ENCODE peak calls at places on chromosomes 12 and 14, in seven cellular contexts. B, A, D, C, O, S and N are unnamed samples. For H3K4me1, the result is how much of the 10 kb centered on the place peaks cover.

GRCh38 chr12:57095440-57095839 is 6.5 kb downstream of the NAB2 start:
- DNase-seq in S (no peak), A (no peak), D (no peak), B (no peak), O (no peak), C (no peak), N (no peak)

GRCh38 chr14:60925286-60925685 is 55.6 kb downstream of the TRMT5 start:
- DNase-seq in B (no peak), A (no peak), S (no peak), D (no peak), O (no peak), C (no peak), N (no peak)

GRCh38 chr14:98582276-98582675 is 689.7 kb downstream of the BCL11B start:
- DNase-seq in C (no peak), O (no peak), B (no peak), S (no peak), A (no peak), D (no peak), N (no peak)

GRCh38 chr12:123115409-123116111 is 35.3 kb downstream of the PITPNM2 start:
- DNase-seq in D (peak), O (peak), S (no peak), B (peak), C (no peak), A (no peak), N (peak)

GRCh38 chr12:68137278-68137930 is 22.1 kb downstream of the IFNG start:
- DNase-seq in S (no peak), D (no peak), A (no peak), B (no peak), O (no peak), C (no peak), N (no peak)

GRCh38 chr12:126727656-126728055 is 1539.3 kb upstream of the TMEM132C start:
- DNase-seq in C (no peak), B (no peak), A (no peak), S (no peak), O (no peak), D (no peak), N (no peak)

GRCh38 chr14:42965512-42965911 is 1358.8 kb downstream of the LRFN5 start:
- DNase-seq in C (no peak), S (no peak), A (no peak), O (no peak), B (no peak), D (no peak), N (no peak)

GRCh38 chr12:26691234-26691970 is 141.6 kb downstream of the ITPR2 start:
- DNase-seq in C (no peak), S (peak), O (no peak), A (peak), D (no peak), B (no peak), N (no peak)

GRCh38 chr14:25411933-25412757 is 362.2 kb upstream of the STXBP6 start:
- DNase-seq in A (peak), O (no peak), C (no peak), S (no peak), B (no peak), D (no peak), N (peak)

GRCh38 chr14:71338153-71338552 is 430.9 kb downstream of the PCNX1 start:
- DNase-seq in B (no peak), C (no peak), A (no peak), D (no peak), O (no peak), S (no peak), N (no peak)

GRCh38 chr12:26275313-26276257 is 80.2 kb downstream of the SSPN start:
- DNase-seq in A (peak), C (no peak), B (no peak), O (no peak), D (no peak), S (no peak), N (no peak)

GRCh38 chr14:30966415-30967363 is 58.8 kb upstream of the AP4S1 start:
- DNase-seq in D (no peak), C (no peak), S (peak), B (no peak), A (peak), O (no peak), N (no peak)

GRCh38 chr12:31008241-31008711 is 65.4 kb upstream of the DDX11 start:
- DNase-seq in D (no peak), C (no peak), O (no peak), S (no peak), B (peak), A (no peak), N (no peak)

GRCh38 chr12:32854716-32855115 is 41.9 kb downstream of the PKP2 start:
- DNase-seq in B (no peak), A (no peak), S (no peak), O (no peak), D (no peak), C (no peak), N (no peak)

GRCh38 chr12:98002887-98003493 is 512.4 kb upstream of the TMPO start:
- DNase-seq in D (peak), A (peak), C (no peak), B (peak), S (peak), O (no peak), N (peak)

GRCh38 chr12:45433441-45433868 is 217.6 kb downstream of the ANO6 start:
- DNase-seq in C (no peak), A (no peak), S (no peak), D (no peak), B (no peak), O (no peak), N (no peak)

GRCh38 chr14:93939304-93940229 is 12.4 kb downstream of the FAM181A start:
- DNase-seq in O (peak), A (peak), C (peak), B (peak), D (peak), S (peak), N (peak)

GRCh38 chr12:54126696-54127537 is 61.9 kb downstream of the SMUG1 start:
- DNase-seq in D (peak), A (no peak), O (peak), B (peak), C (peak), S (no peak), N (peak)

GRCh38 chr14:101858791-101859537 is 97.5 kb downstream of the PPP2R5C start:
- DNase-seq in C (no peak), D (no peak), B (no peak), O (no peak), A (no peak), S (no peak), N (no peak)

GRCh38 chr14:60757617-60758016 is 23.1 kb downstream of the MNAT1 start:
- DNase-seq in A (no peak), B (no peak), O (no peak), S (no peak), C (no peak), D (no peak), N (no peak)

GRCh38 chr14:77372304-77372841 is 4.5 kb downstream of the TMED8 start:
- DNase-seq in A (no peak), B (no peak), O (no peak), D (no peak), S (no peak), C (no peak), N (no peak)

GRCh38 chr12:95548056-95548538 is 3.2 kb downstream of the USP44 start:
- DNase-seq in A (no peak), O (no peak), B (peak), D (peak), S (no peak), C (peak), N (peak)

GRCh38 chr12:107594995-107595394 is 90.6 kb upstream of the PWP1 start:
- DNase-seq in D (no peak), B (no peak), C (no peak), A (no peak), S (no peak), O (no peak), N (no peak)

GRCh38 chr12:42213023-42213422 is 25.0 kb downstream of the YAF2 start:
- DNase-seq in D (peak), O (peak), B (peak), C (no peak), S (no peak), A (no peak), N (no peak)

GRCh38 chr14:94306047-94306978 is 13.2 kb upstream of the SERPINA10 start:
- DNase-seq in C (no peak), A (no peak), S (no peak), D (no peak), O (no peak), B (no peak), N (no peak)

GRCh38 chr12:20946732-20947131 is 136.2 kb downstream of the SLCO1B3 start:
- DNase-seq in B (peak), A (peak), C (no peak), D (no peak), O (no peak), S (peak), N (peak)

GRCh38 chr14:34629344-34629656 is 648 bp downstream of the SNX6 start:
- DNase-seq in S (no peak), O (no peak), A (no peak), B (no peak), D (no peak), C (no peak), N (no peak)

GRCh38 chr14:38297681-38298080 is 41.8 kb upstream of the CLEC14A start:
- DNase-seq in A (no peak), D (no peak), B (no peak), O (no peak), C (no peak), S (no peak), N (no peak)

GRCh38 chr14:31380106-31380505 is 40.2 kb downstream of the HEATR5A start:
- DNase-seq in C (no peak), D (no peak), A (no peak), S (no peak), O (no peak), B (no peak), N (no peak)

GRCh38 chr12:83945871-83946270 is 966.7 kb downstream of the SLC6A15 start:
- DNase-seq in O (no peak), A (peak), D (no peak), B (no peak), S (peak), C (no peak), N (no peak)

GRCh38 chr12:130137141-130138018 is 24.9 kb upstream of the FZD10 start:
- DNase-seq in B (no peak), O (no peak), C (no peak), D (no peak), S (no peak), A (peak), N (no peak)
- H3K4me3 ChIP-seq in B (no peak), O (no peak), C (no peak), D (no peak), S (no peak), A (no peak), N (no peak)

GRCh38 chr14:105260826-105261438 is 12.6 kb downstream of the BTBD6 start:
- DNase-seq in O (no peak), B (no peak), D (no peak), A (no peak), S (no peak), C (no peak), N (no peak)
- H3K4me1 ChIP-seq in O (under half), B (under half), D (under half), A (under half), S (under half), C (under half), N (under half)

GRCh38 chr12:75414671-75415070 is 23.8 kb downstream of the GLIPR1L2 start:
- DNase-seq in C (no peak), A (no peak), O (no peak), D (no peak), S (no peak), B (no peak), N (no peak)
- TF ChIP-seq POLR2A in C (no peak), A (no peak), O (no peak), D (no peak), S (no peak), B (no peak), N (no peak)

GRCh38 chr12:2054091-2055018 is 1.6 kb downstream of the CACNA1C start:
- DNase-seq in C (no peak), S (no peak), O (no peak), B (no peak), D (no peak), A (no peak), N (peak)

GRCh38 chr12:2053675-2054070 is 886 bp downstream of the CACNA1C start:
- DNase-seq in D (no peak), O (no peak), S (no peak), C (no peak), B (no peak), A (no peak), N (no peak)

GRCh38 chr12:2052861-2053674 is at the start of gene CACNA1C:
- DNase-seq in S (no peak), D (peak), O (no peak), A (peak), B (peak), C (peak), N (peak)

GRCh38 chr12:2049604-2050540 is 2.9 kb upstream of the CACNA1C start:
- DNase-seq in S (no peak), D (no peak), C (no peak), B (peak), O (no peak), A (no peak), N (no peak)

GRCh38 chr12:2051700-2052625 is 824 bp upstream of the CACNA1C start:
- DNase-seq in S (no peak), O (no peak), D (no peak), B (no peak), A (no peak), C (no peak), N (no peak)
- H3K4me3 ChIP-seq in S (no peak), O (peak), D (peak), B (peak), A (peak), C (no peak), N (peak)

GRCh38 chr14:100282083-100282350 is 24.2 kb downstream of the SLC25A29 start:
- DNase-seq in S (no peak), A (no peak), O (no peak), D (no peak), B (no peak), C (no peak), N (no peak)
- H3K4me1 ChIP-seq in S (under half), A (under half), O (under half), D (under half), B (under half), C (under half), N (under half)

DNA sequence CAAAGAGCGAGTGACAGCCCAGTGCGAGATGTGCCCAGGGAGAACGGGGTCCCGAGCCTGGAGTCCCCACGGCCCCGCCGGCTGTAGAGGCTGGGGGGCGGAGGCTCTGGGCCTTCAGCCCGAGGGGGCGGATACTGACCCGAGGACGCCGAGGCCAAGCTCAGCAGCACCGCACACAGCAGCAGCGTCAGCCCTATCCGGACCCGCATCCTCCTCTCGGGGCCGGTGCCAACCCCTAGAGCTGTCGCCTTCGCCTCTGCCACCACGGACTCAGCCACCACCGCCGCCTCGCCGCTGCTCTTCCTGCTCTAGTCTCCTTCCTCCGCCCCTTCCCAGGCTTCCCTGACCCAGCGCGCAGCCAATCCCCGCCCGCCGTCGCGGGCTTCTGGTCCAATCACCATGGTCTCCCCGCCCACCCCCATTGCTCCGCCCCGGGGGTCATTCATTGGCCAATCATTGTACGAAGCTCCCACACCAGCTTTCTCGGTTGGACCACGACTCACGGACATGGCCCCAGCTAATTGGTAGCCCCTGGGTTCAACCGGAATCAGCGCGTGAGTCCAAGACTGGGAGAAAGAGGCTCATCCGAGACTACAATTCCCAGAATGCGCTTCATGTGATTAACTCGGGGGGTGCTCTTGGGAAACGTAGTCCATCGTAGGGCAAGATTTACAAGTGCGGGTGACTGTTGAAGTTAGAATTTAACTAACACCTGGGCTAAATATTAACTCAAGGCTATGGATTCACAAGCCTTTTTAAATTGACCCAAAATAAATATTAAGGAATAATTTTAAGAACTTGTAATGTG is at the start of gene SEL1L:
- DNase-seq in D (peak), S (peak), A (peak), O (peak), C (peak), B (peak), N (peak)
- TF ChIP-seq POLR2A in D (peak), S (peak), A (peak), O (peak), C (peak), B (peak), N (peak)

DNA sequence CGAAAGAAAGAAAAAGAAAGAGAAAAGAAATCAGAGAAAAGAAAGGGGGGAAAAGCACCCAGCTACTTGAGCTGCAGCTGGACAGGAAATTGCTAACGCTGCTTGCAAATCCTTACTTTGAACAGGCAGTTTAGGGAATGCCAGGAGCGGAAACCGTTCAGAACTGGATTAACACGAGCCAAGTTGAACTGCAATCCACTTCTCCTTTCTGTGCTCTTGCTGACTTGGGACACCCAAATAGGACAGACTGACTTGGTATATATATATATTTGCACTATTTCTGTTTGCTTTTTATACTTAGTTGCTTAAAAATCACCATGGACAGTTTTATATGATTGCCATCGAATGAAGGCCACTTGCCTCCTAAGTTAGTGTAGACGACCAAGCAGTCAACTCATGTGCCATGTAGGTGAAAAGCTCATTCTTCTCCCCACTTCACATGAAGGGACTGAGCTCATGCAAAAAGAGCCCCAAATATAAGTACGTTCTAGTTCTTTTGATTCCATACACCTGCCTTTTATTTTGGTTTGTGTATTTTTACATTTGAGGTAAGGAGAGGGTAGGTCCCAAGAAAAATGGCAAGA is 5.5 kb downstream of the DUSP6 start:
- DNase-seq in C (no peak), D (no peak), A (no peak), S (peak), O (peak), B (peak), N (no peak)
- H3K4me3 ChIP-seq in C (no peak), D (no peak), A (no peak), S (no peak), O (peak), B (no peak), N (no peak)

GRCh38 chr14:49857427-49858003 is 4.9 kb upstream of the NEMF start:
- DNase-seq in B (no peak), A (no peak), S (no peak), O (no peak), C (no peak), D (no peak), N (no peak)

GRCh38 chr14:49849213-49849847 is 3.3 kb downstream of the NEMF start:
- DNase-seq in O (no peak), D (no peak), C (no peak), A (no peak), B (no peak), S (no peak), N (no peak)

GRCh38 chr14:49853572-49854375 is 1.2 kb upstream of the NEMF start:
- DNase-seq in D (peak), O (peak), A (peak), C (peak), S (peak), B (peak), N (peak)

GRCh38 chr14:49852351-49853157 is at the start of gene NEMF:
- DNase-seq in O (peak), S (peak), C (peak), B (peak), D (peak), A (peak), N (peak)

DNA sequence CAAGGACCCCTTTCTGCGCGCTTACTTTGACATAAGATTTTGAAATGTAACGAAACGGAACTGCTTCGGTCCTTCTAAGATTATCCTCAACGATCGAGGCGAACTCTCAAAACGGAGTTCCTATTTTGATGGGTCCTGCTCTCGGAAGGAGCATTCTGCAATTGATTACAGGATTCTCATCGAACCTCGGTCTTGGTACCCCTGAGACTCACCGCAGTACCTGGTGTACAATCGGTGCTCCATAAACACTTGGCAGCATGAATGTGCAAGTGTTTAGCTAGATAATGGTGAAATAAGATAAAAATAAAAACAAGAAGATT is 530 bp upstream of the NEMF start:
- DNase-seq in C (no peak), B (no peak), S (no peak), A (no peak), D (no peak), O (no peak), N (no peak)
- H3K4me1 ChIP-seq in C (under half), B (under half), S (under half), A (under half), D (under half), O (under half), N (under half)

DNA sequence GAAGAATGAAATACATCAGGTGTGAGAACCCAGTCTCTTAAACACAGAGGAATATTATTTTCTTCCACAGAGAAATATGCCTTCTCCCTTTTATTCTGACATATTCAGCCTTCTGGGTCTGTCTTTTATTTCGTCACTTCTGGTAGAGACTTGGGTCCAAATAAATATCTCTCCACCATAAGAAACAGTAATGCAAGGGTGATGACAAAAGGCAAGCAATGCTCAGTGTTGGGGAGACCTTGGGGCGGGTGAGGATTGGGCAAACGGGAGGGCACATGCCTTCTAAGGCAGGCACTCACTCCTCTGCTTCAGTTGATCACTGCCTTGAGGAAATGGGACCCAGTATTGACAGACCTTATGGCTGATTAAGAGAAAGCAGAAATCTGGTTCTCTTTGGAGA is 6.7 kb upstream of the SOCS2 start:
- DNase-seq in A (no peak), C (no peak), D (no peak), B (no peak), O (no peak), S (no peak), N (no peak)
- TF ChIP-seq POLR2A in A (no peak), C (no peak), D (no peak), B (no peak), O (no peak), S (no peak), N (no peak)